ENCODE peak calls at places on chromosomes 3 and 15, in five cellular contexts. H is K562, S is H1, X is GM12878, J is SK-N-SH. T is an unnamed sample.

GRCh38 chr15:56019060-56019793 is 25.8 kb upstream of the NEDD4 start:
- DNase-seq in H (no peak), S (no peak), X (no peak), J (no peak), T (no peak)

GRCh38 chr15:89307791-89308190 is 26.8 kb downstream of the POLG start:
- DNase-seq in H (no peak), S (no peak), X (no peak), J (no peak), T (no peak)

GRCh38 chr3:52890735-52891134 is 6.6 kb downstream of the STIMATE start:
- DNase-seq in H (no peak), S (no peak), X (no peak), J (no peak), T (no peak)

GRCh38 chr3:24242012-24242698 is 252.5 kb downstream of the THRB start:
- DNase-seq in H (no peak), S (no peak), X (no peak), J (no peak), T (no peak)

GRCh38 chr3:172649987-172650386 is 60.9 kb downstream of the NCEH1 start:
- DNase-seq in H (no peak), S (no peak), X (no peak), J (no peak), T (no peak)

GRCh38 chr15:81398910-81399551 is 25.0 kb upstream of the TMC3 start:
- DNase-seq in H (no peak), S (no peak), X (no peak), J (no peak), T (no peak)

GRCh38 chr3:42451116-42451515 is 40.7 kb upstream of the LYZL4 start:
- DNase-seq in H (no peak), S (no peak), X (no peak), J (no peak), T (no peak)

GRCh38 chr3:16370872-16371740 is 106.1 kb downstream of the OXNAD1 start:
- DNase-seq in H (no peak), S (no peak), X (no peak), J (no peak), T (no peak)

GRCh38 chr3:58640700-58641372 is 25.7 kb downstream of the FAM3D start:
- DNase-seq in H (peak), S (peak), X (no peak), J (peak), T (peak)

GRCh38 chr3:181720281-181720680 is 8.6 kb downstream of the SOX2 start:
- DNase-seq in H (peak), S (no peak), X (no peak), J (no peak), T (no peak)

GRCh38 chr3:138829097-138829496 is 5.6 kb downstream of the PIK3CB start:
- DNase-seq in H (no peak), S (no peak), X (no peak), J (no peak), T (no peak)

GRCh38 chr15:99744142-99744541 is 10.9 kb upstream of the LYSMD4 start:
- DNase-seq in H (no peak), S (no peak), X (no peak), J (no peak), T (no peak)

GRCh38 chr3:145191543-145191942 is 969.4 kb downstream of the PLOD2 start:
- DNase-seq in H (no peak), S (no peak), X (no peak), J (no peak), T (no peak)

GRCh38 chr15:78739996-78740903 is 71.0 kb downstream of the ADAMTS7 start:
- DNase-seq in H (peak), S (no peak), X (no peak), J (peak), T (peak)

DNA sequence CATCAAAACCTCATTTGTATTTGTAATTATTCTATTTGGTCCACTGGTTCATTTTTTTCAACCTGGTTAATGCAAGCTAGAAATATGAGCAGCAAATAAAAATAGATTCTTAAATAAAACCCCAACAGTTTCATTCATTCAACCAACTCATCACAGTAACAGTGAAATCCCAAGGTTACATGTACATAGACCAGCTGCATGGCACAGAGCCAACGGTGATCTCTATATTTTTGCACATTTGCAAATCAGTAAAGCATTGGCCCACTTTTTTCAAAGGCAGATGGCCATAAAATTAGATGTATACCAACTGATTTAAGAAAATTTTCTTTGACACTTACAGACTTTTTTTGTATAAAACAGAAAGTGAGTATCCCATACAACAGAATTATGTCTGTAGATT is 49.3 kb downstream of the STRIT1 start:
- DNase-seq in H (no peak), S (no peak), X (no peak), J (no peak), T (no peak)
- TF ChIP-seq GABPA in H (no peak), S (no peak), X (no peak), J (no peak), T (no peak)

DNA sequence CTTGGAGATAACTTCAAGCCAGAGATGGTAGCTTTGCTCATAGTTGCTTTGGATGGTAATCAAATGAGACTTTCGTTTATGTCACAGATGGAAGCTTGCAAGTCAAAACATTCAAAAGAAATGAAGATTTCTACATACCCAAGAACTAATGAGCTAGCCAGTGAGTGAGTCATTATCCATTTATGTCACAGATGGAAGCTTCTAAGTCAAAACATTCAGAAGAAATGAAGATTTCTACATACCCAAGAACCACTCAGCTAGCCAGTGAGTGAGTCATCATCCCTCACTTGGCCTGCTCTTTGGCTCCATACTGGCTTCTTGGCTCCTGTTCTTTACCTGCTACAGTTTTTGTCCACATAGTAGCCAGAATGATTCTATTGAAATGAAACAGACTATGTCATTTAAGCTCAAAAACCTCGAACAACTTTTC is 559.8 kb upstream of the CBLB start:
- DNase-seq in H (no peak), S (no peak), X (no peak), J (peak), T (peak)
- TF ChIP-seq POLR2AphosphoS5 in H (no peak), S (no peak), X (no peak), J (peak), T (no peak)

GRCh38 chr15:65470866-65471265 is 46.6 kb downstream of the DPP8 start:
- DNase-seq in H (no peak), S (no peak), X (no peak), J (no peak), T (no peak)

GRCh38 chr15:65466901-65467300 is 44.2 kb upstream of the IGDCC4 start:
- DNase-seq in H (no peak), S (no peak), X (no peak), J (no peak), T (no peak)

GRCh38 chr15:65468229-65468628 is 45.5 kb upstream of the IGDCC4 start:
- DNase-seq in H (no peak), S (no peak), X (no peak), J (no peak), T (no peak)
- TF ChIP-seq GABPA in H (no peak), S (no peak), X (no peak), J (no peak), T (no peak)

GRCh38 chr15:40354408-40355171 is 3.4 kb upstream of the DISP2 start:
- DNase-seq in H (peak), S (no peak), X (no peak), J (peak), T (no peak)
- TF ChIP-seq POLR2AphosphoS5 in H (no peak), S (no peak), X (no peak), J (no peak), T (no peak)

DNA sequence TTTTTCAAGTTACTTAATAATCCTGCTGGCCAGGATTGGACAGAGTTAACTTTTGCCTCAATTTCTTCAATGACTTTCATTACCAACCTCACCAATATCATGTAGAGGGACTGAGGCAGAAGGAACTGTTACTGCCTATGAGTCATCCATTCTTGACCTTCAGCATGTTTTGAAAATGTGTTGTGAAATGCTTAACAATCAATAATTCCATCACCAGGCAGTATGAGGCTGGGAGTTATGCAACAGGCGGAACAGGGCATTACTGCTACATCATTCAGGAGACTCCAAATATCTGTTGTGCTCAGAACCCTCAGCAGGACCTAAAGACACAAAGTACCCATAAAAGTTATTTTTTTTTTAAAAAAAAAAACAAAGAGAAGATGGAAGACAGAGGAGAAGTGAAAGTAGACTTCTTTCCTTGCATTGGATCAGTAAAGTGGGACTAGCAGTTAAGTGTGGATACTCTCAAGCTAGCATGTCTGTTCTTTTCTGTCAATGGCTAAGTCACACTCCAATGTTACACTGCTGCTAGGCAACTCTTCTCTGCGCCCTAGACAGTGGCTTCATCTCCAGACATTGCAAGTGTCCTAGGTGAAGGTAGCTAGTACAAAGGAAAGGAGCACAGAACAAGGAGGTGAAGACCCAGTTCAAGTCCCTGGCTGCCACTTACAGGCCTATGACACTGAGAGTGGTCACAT is 184.9 kb upstream of the LPP start:
- DNase-seq in H (no peak), S (no peak), X (no peak), J (no peak), T (peak)
- TF ChIP-seq GABPA in H (no peak), S (no peak), X (no peak), J (no peak), T (no peak)

GRCh38 chr15:57667171-57667924 is 39.2 kb upstream of the POLR2M start:
- DNase-seq in H (peak), S (no peak), X (no peak), J (peak), T (no peak)
- TF ChIP-seq POLR2AphosphoS5 in H (no peak), S (no peak), X (no peak), J (no peak), T (no peak)

GRCh38 chr15:71627604-71628003 is 182.8 kb upstream of the NR2E3 start:
- DNase-seq in H (no peak), S (no peak), X (no peak), J (no peak), T (no peak)

GRCh38 chr15:71627188-71627587 is 183.2 kb upstream of the NR2E3 start:
- DNase-seq in H (no peak), S (no peak), X (no peak), J (no peak), T (no peak)

GRCh38 chr15:71629147-71629760 is 181.1 kb upstream of the NR2E3 start:
- DNase-seq in H (no peak), S (no peak), X (no peak), J (no peak), T (no peak)

GRCh38 chr15:71632571-71633195 is 177.7 kb upstream of the NR2E3 start:
- DNase-seq in H (no peak), S (no peak), X (no peak), J (no peak), T (no peak)

DNA sequence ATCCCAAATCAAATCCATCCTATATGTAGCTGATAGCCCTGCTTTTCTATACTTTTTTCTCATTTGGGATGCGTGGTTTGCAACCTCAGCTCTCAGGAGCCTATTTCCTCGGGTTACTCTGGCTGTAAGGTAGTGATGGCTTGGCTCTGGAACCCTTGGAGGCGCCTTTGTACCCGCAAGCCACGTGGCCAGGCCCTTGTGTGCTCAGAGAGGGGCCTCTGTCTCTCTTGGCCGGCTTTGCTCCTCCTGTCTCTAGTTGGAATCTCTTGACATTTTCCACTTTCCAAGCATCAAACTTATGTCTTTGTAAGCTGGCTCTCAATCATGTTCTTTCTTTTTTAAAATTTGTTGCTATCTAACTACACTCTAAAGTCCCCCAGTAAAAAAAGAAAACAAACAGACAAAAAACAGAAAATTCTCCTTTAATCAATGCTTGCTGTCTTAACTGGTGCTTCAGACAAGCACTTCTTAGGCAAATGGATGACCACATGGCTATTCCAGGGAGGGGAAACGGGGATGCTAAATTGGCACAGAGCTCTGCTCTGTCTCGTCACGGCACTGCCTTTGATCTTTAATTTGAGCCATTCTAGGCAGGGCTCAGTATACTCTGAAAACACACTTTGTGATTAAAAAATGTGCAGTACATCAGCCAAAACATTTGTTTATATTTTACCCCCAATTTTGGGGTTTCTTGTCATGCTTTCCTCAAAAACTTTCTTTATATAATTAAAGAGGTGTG is 180.4 kb upstream of the NR2E3 start:
- DNase-seq in H (no peak), S (no peak), X (no peak), J (peak), T (no peak)
- TF ChIP-seq GABPA in H (no peak), S (no peak), X (no peak), J (no peak), T (no peak)

DNA sequence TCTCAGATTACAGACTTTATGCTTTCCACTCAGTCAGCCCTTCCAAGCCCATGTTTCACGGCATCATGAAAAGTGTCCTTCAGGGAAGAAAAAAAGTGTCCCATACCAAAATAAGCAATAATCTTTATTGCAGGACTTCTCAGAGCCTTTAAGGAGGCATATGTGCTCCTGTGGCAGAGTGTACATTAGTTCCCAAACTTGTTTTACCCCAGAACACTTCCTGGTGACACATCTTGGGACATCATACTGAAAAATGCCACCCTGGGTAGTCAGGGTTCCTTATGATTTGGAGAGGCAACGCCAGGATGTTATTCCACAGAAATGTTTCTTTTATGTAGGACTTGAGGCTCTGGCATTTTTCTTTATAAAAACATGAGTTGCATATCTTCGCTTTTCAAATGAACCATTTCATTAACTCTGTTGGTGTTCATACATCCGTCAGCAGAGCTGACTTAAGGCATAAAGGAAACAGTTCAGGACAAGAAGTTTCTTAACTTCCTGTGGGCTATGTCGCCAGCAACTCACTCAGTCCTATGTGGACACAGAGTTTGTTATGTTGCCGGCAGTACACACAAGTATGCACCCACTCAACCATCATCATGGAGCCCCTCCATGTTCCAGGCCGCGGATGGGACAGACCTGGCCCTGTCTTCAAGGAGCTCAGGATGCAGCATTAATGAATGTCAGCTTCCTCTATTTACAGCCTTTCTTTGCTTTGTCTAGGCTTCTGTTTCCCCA is 63.8 kb downstream of the CASR start:
- DNase-seq in H (no peak), S (no peak), X (no peak), J (no peak), T (peak)
- TF ChIP-seq POLR2AphosphoS5 in H (no peak), S (no peak), X (no peak), J (no peak), T (peak)

DNA sequence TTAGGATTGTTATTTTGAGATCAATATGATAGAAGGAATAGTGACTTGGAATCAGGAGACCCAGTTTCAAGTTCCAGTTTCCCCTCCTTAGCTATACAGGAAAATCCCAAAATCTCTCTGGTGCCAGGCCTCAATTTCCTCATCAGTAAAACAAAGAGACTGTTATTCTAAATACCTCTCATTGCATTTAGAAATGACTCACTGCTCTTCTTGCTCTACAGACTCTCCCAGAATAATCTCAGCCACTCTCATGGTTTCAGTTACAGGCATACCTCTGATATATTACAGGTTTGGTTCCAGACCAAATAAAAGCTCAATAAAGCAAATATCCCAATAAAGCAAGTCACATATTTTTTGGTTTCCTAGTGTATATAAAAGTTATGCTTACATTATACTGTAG is 28.3 kb downstream of the IMPG2 start:
- DNase-seq in H (no peak), S (no peak), X (no peak), J (no peak), T (no peak)
- TF ChIP-seq GABPA in H (no peak), S (no peak), X (no peak), J (no peak), T (no peak)